ENCODE peak calls at places on chromosomes 11 and 22, in six cellular contexts. One of them, this sample, is unnamed.

GRCh38 chr11:91749231-91749630 is 475.4 kb upstream of the FAT3 start:
- DNase-seq in sigmoid colon: no peak
- DNase-seq in H1: no peak
- DNase-seq in suprapubic skin: no peak
- DNase-seq in A549: no peak
- DNase-seq in HepG2: no peak
- DNase-seq in this sample: no peak

GRCh38 chr11:77474509-77475070 is 696 bp upstream of the PAK1 start:
- DNase-seq in sigmoid colon: no peak
- DNase-seq in H1: no peak
- DNase-seq in suprapubic skin: no peak
- DNase-seq in A549: no peak
- DNase-seq in HepG2: no peak
- DNase-seq in this sample: no peak

GRCh38 chr22:19750666-19751490 is 9.7 kb upstream of the TBX1 start:
- DNase-seq in sigmoid colon: no peak
- DNase-seq in H1: no peak
- DNase-seq in suprapubic skin: no peak
- DNase-seq in A549: peak; percentile 34
- DNase-seq in HepG2: no peak
- DNase-seq in this sample: no peak

GRCh38 chr22:22812031-22812905 is 75.3 kb upstream of the IGLL5 start:
- DNase-seq in sigmoid colon: no peak
- DNase-seq in H1: no peak
- DNase-seq in suprapubic skin: no peak
- DNase-seq in A549: no peak
- DNase-seq in HepG2: no peak
- DNase-seq in this sample: no peak

GRCh38 chr11:60756307-60757032 is at the start of gene MS4A15:
- DNase-seq in sigmoid colon: no peak
- DNase-seq in H1: no peak
- DNase-seq in suprapubic skin: peak; percentile 32
- DNase-seq in A549: peak; percentile 53
- DNase-seq in HepG2: peak; percentile 36
- DNase-seq in this sample: no peak

GRCh38 chr22:19607198-19608113 is 83.2 kb upstream of the CLDN5 start:
- DNase-seq in sigmoid colon: no peak
- DNase-seq in H1: no peak
- DNase-seq in suprapubic skin: no peak
- DNase-seq in A549: no peak
- DNase-seq in HepG2: no peak
- DNase-seq in this sample: no peak

GRCh38 chr22:47354668-47355387 is 592.4 kb downstream of the TBC1D22A start:
- DNase-seq in sigmoid colon: no peak
- DNase-seq in H1: no peak
- DNase-seq in suprapubic skin: peak; percentile 55
- DNase-seq in A549: no peak
- DNase-seq in HepG2: no peak
- DNase-seq in this sample: no peak

GRCh38 chr22:37806409-37807338 is 1.1 kb upstream of the GCAT start:
- DNase-seq in sigmoid colon: peak; percentile 75
- DNase-seq in H1: no peak
- DNase-seq in suprapubic skin: no peak
- DNase-seq in A549: peak; percentile 32
- DNase-seq in HepG2: peak; percentile 34
- DNase-seq in this sample: no peak

GRCh38 chr22:50620861-50621490 is 7.0 kb downstream of the ARSA start:
- DNase-seq in sigmoid colon: no peak
- DNase-seq in H1: no peak
- DNase-seq in suprapubic skin: no peak
- DNase-seq in A549: no peak
- DNase-seq in HepG2: peak; percentile 25
- DNase-seq in this sample: no peak

GRCh38 chr11:117634756-117635593 is 162.0 kb downstream of the DSCAML1 start:
- DNase-seq in sigmoid colon: no peak
- DNase-seq in H1: no peak
- DNase-seq in suprapubic skin: no peak
- DNase-seq in A549: no peak
- DNase-seq in HepG2: no peak
- DNase-seq in this sample: no peak

GRCh38 chr11:107359701-107360100 is 97.9 kb downstream of the CWF19L2 start:
- DNase-seq in sigmoid colon: no peak
- DNase-seq in H1: no peak
- DNase-seq in suprapubic skin: no peak
- DNase-seq in A549: no peak
- DNase-seq in HepG2: no peak
- DNase-seq in this sample: no peak

GRCh38 chr11:28464252-28464867 is 356.2 kb downstream of the METTL15 start:
- DNase-seq in sigmoid colon: no peak
- DNase-seq in H1: no peak
- DNase-seq in suprapubic skin: no peak
- DNase-seq in A549: no peak
- DNase-seq in HepG2: no peak
- DNase-seq in this sample: no peak

DNA sequence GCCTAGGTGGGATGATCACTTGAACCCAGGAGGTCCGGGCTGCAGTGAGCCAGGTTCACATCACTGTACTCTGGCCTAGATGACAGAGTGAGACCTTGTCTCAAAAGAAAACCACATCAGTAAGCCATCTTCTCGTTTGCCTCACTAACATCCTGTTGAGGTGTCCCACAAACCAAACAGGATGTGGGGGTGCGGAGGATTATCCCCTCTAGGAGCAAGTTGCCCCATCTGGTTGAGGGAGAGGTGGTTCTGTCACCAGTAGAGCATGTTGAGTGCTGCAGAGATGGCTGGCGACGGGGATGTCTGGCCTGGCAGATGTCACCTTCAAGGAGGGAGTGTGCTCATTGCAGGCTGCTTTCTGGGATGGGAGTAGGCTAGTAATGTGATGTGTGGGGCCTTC is 72.4 kb downstream of the ZNRF3 start:
- DNase-seq in sigmoid colon: no peak
- DNase-seq in H1: no peak
- DNase-seq in suprapubic skin: no peak
- DNase-seq in A549: no peak
- DNase-seq in HepG2: no peak
- DNase-seq in this sample: no peak
- TF ChIP-seq EP300 in sigmoid colon: no peak
- TF ChIP-seq EP300 in H1: no peak
- TF ChIP-seq EP300 in suprapubic skin: no peak
- TF ChIP-seq EP300 in A549: no peak
- TF ChIP-seq EP300 in HepG2: no peak
- TF ChIP-seq EP300 in this sample: no peak

GRCh38 chr11:3736816-3737215 is 60.5 kb downstream of the NUP98 start:
- DNase-seq in sigmoid colon: no peak
- DNase-seq in H1: no peak
- DNase-seq in suprapubic skin: no peak
- DNase-seq in A549: no peak
- DNase-seq in HepG2: no peak
- DNase-seq in this sample: no peak

GRCh38 chr11:3738723-3739122 is 58.6 kb downstream of the NUP98 start:
- DNase-seq in sigmoid colon: no peak
- DNase-seq in H1: no peak
- DNase-seq in suprapubic skin: no peak
- DNase-seq in A549: no peak
- DNase-seq in HepG2: no peak
- DNase-seq in this sample: no peak

GRCh38 chr11:3737386-3737933 is 59.9 kb downstream of the NUP98 start:
- DNase-seq in sigmoid colon: no peak
- DNase-seq in H1: no peak
- DNase-seq in suprapubic skin: no peak
- DNase-seq in A549: no peak
- DNase-seq in HepG2: no peak
- DNase-seq in this sample: no peak

GRCh38 chr11:3738241-3738640 is 59.1 kb downstream of the NUP98 start:
- DNase-seq in sigmoid colon: no peak
- DNase-seq in H1: no peak
- DNase-seq in suprapubic skin: no peak
- DNase-seq in A549: no peak
- DNase-seq in HepG2: no peak
- DNase-seq in this sample: no peak

DNA sequence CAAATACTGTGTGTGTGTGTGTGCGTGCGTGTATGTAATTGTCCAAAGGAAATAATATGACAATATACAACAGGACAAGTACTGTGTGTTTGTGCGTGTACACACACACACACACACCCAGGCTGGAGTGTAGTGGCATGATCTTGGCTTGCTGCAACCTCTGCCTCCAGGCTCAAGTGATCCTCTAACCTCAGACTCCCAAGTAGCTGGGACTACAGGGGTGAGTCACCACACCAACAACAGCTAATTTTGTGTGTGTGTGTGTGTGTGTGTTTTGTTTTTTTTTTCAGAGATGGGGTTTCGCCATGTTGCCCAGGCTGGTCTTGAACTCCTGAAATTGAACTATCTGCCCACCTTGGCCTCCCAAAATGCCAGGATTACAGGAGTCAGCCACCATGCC is 61.5 kb downstream of the NUP98 start:
- DNase-seq in sigmoid colon: no peak
- DNase-seq in H1: no peak
- DNase-seq in suprapubic skin: no peak
- DNase-seq in A549: peak; percentile 19
- DNase-seq in HepG2: no peak
- DNase-seq in this sample: no peak
- H3K27ac ChIP-seq in sigmoid colon: no peak overlapping the region
- H3K27ac ChIP-seq in H1: no peak overlapping the region
- H3K27ac ChIP-seq in suprapubic skin: no peak overlapping the region
- H3K27ac ChIP-seq in A549: no peak overlapping the region
- H3K27ac ChIP-seq in HepG2: no peak overlapping the region
- H3K27ac ChIP-seq in this sample: no peak overlapping the region

DNA sequence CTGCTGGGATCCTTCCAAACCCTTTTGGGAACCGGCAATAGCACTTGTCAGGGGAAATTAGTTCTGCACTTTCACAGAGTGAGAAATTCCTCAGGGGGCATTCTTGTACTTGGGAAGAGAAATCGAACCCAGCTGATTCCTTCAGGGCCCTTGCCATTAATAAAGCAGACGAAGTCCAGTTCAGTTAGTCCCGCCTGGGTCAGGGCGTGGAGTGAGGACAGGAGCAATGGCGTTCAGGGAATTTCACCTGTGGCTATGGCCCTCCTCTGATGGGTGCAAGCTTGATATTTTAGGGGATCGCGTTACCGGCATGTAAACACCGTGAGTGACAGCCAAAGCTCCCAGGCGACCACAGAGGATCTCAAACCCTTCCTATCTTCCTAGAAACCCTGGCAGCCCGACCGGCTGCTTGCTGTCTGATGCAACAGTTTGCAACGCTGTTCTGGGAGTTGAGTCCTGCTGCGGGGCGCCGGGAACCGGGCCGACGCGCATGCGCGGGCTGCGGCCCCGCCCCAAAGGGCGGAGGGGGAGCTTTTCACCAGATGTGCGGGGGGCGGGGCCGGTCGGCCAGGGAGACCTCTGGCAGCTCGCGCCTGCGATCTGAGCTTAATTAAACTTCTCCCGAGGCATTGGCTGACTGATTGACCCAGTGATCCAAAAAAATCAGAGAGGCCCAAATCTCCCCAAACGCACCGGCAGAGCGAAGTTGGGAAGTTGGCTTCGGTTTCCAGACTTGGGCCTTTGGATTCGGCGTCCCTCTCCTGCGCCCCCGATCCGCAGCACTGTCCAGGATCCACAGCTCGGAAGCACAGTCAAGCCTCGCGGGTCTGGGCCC is 34.3 kb upstream of the CREB3L1 start:
- DNase-seq in sigmoid colon: peak; percentile 97
- DNase-seq in H1: peak; percentile 93
- DNase-seq in suprapubic skin: peak; percentile 95
- DNase-seq in A549: peak; percentile 94
- DNase-seq in HepG2: peak; percentile 87
- DNase-seq in this sample: peak; percentile 91
- TF ChIP-seq POLR2A in sigmoid colon: peak; percentile 72
- TF ChIP-seq POLR2A in H1: peak; percentile 84
- TF ChIP-seq POLR2A in suprapubic skin: no peak
- TF ChIP-seq POLR2A in A549: peak; percentile 75
- TF ChIP-seq POLR2A in HepG2: peak; percentile 84
- TF ChIP-seq POLR2A in this sample: peak; percentile 70

GRCh38 chr11:65491614-65492386 is 7.0 kb upstream of the MALAT1 start:
- DNase-seq in sigmoid colon: peak; percentile 94
- DNase-seq in H1: no peak
- DNase-seq in suprapubic skin: peak; percentile 96
- DNase-seq in A549: peak; percentile 96
- DNase-seq in HepG2: no peak
- DNase-seq in this sample: peak; percentile 73

GRCh38 chr11:65492637-65493366 is 6.0 kb upstream of the MALAT1 start:
- DNase-seq in sigmoid colon: peak; percentile 97
- DNase-seq in H1: no peak
- DNase-seq in suprapubic skin: no peak
- DNase-seq in A549: peak; percentile 91
- DNase-seq in HepG2: no peak
- DNase-seq in this sample: peak; percentile 86

GRCh38 chr11:65492387-65492636 is 6.5 kb upstream of the MALAT1 start:
- DNase-seq in sigmoid colon: no peak
- DNase-seq in H1: no peak
- DNase-seq in suprapubic skin: no peak
- DNase-seq in A549: no peak
- DNase-seq in HepG2: no peak
- DNase-seq in this sample: no peak

GRCh38 chr11:65491163-65491465 is 7.7 kb upstream of the MALAT1 start:
- DNase-seq in sigmoid colon: peak; percentile 64
- DNase-seq in H1: no peak
- DNase-seq in suprapubic skin: no peak
- DNase-seq in A549: no peak
- DNase-seq in HepG2: no peak
- DNase-seq in this sample: no peak

GRCh38 chr11:65493367-65494176 is 5.3 kb upstream of the MALAT1 start:
- DNase-seq in sigmoid colon: peak; percentile 90
- DNase-seq in H1: no peak
- DNase-seq in suprapubic skin: peak; percentile 92
- DNase-seq in A549: peak; percentile 95
- DNase-seq in HepG2: peak; percentile 80
- DNase-seq in this sample: peak; percentile 71
- TF ChIP-seq EP300 in sigmoid colon: no peak
- TF ChIP-seq EP300 in H1: no peak
- TF ChIP-seq EP300 in suprapubic skin: no peak
- TF ChIP-seq EP300 in A549: no peak
- TF ChIP-seq EP300 in HepG2: no peak
- TF ChIP-seq EP300 in this sample: peak; percentile 89

This sample was measured in tibial nerve.